ENCODE peak calls at places on chromosome 22, in four cellular contexts. One of them, this sample, is unnamed.

GRCh38 chr22:44424867-44425351 is 73.1 kb downstream of the RTL6 start:
- DNase-seq in dorsolateral prefrontal cortex: no peak
- DNase-seq in fibroblast of lung: no peak
- DNase-seq in prostate gland: no peak
- DNase-seq in this sample: no peak

GRCh38 chr22:49365910-49366309 is 461.8 kb downstream of the BRD1 start:
- DNase-seq in dorsolateral prefrontal cortex: no peak
- DNase-seq in fibroblast of lung: no peak
- DNase-seq in prostate gland: no peak
- DNase-seq in this sample: no peak

GRCh38 chr22:20019661-20020532 is 1.0 kb upstream of the TANGO2 start:
- DNase-seq in dorsolateral prefrontal cortex: no peak
- DNase-seq in fibroblast of lung: no peak
- DNase-seq in prostate gland: no peak
- DNase-seq in this sample: no peak

GRCh38 chr22:34798605-34799004 is 267.4 kb upstream of the ISX start:
- DNase-seq in dorsolateral prefrontal cortex: no peak
- DNase-seq in fibroblast of lung: peak
- DNase-seq in prostate gland: no peak
- DNase-seq in this sample: no peak

GRCh38 chr22:19958083-19959042 is 16.7 kb upstream of the TXNRD2 start:
- DNase-seq in dorsolateral prefrontal cortex: no peak
- DNase-seq in fibroblast of lung: peak
- DNase-seq in prostate gland: no peak
- DNase-seq in this sample: peak

GRCh38 chr22:29994027-29994715 is 86.1 kb upstream of the HORMAD2 start:
- DNase-seq in dorsolateral prefrontal cortex: no peak
- DNase-seq in fibroblast of lung: peak
- DNase-seq in prostate gland: no peak
- DNase-seq in this sample: peak

GRCh38 chr22:26558246-26558895 is 31.6 kb downstream of the TPST2 start:
- DNase-seq in dorsolateral prefrontal cortex: no peak
- DNase-seq in fibroblast of lung: peak
- DNase-seq in prostate gland: no peak
- DNase-seq in this sample: peak

GRCh38 chr22:48953830-48954229 is 873.8 kb downstream of the BRD1 start:
- DNase-seq in dorsolateral prefrontal cortex: no peak
- DNase-seq in fibroblast of lung: no peak
- DNase-seq in prostate gland: peak
- DNase-seq in this sample: no peak

GRCh38 chr22:28268845-28269244 is 349.8 kb upstream of the PITPNB start:
- DNase-seq in dorsolateral prefrontal cortex: no peak
- DNase-seq in fibroblast of lung: no peak
- DNase-seq in prostate gland: peak
- DNase-seq in this sample: no peak

GRCh38 chr22:38850399-38850798 is 6.6 kb upstream of the NPTXR start:
- DNase-seq in dorsolateral prefrontal cortex: no peak
- DNase-seq in fibroblast of lung: no peak
- DNase-seq in prostate gland: no peak
- DNase-seq in this sample: no peak

GRCh38 chr22:38849816-38850215 is 6.0 kb upstream of the NPTXR start:
- DNase-seq in dorsolateral prefrontal cortex: no peak
- DNase-seq in fibroblast of lung: no peak
- DNase-seq in prostate gland: no peak
- DNase-seq in this sample: no peak

GRCh38 chr22:38850941-38851849 is 7.4 kb upstream of the NPTXR start:
- DNase-seq in dorsolateral prefrontal cortex: no peak
- DNase-seq in fibroblast of lung: peak
- DNase-seq in prostate gland: no peak
- DNase-seq in this sample: peak

GRCh38 chr22:38852522-38852921 is 8.7 kb upstream of the NPTXR start:
- DNase-seq in dorsolateral prefrontal cortex: no peak
- DNase-seq in fibroblast of lung: no peak
- DNase-seq in prostate gland: no peak
- DNase-seq in this sample: no peak

DNA sequence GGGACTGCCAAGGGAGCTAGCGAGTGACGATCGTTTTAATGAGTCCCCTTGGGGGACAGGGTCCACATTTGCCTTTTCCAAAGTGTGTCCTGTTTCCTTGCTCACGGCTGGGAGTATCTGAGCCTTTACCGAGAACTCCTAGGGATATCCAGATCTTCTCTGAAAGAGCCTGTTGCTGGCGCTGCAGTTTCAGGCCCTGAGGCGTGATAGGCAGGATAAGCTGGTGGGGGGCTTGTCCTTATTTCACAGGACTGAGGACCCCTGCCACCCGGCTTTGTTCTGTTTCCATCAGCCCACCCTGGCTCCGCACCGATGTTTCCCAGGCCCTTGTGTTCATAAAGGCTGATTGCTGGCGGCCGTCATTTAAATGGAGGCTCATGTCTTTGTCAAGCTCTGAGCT is 9.3 kb upstream of the NPTXR start:
- DNase-seq in dorsolateral prefrontal cortex: no peak
- DNase-seq in fibroblast of lung: no peak
- DNase-seq in prostate gland: no peak
- DNase-seq in this sample: no peak
- H3K27ac ChIP-seq in dorsolateral prefrontal cortex: no peak
- H3K27ac ChIP-seq in fibroblast of lung: no peak
- H3K27ac ChIP-seq in prostate gland: no peak
- H3K27ac ChIP-seq in this sample: no peak

GRCh38 chr22:47146391-47146790 is 383.9 kb downstream of the TBC1D22A start:
- DNase-seq in dorsolateral prefrontal cortex: no peak
- DNase-seq in fibroblast of lung: no peak
- DNase-seq in prostate gland: no peak
- DNase-seq in this sample: no peak
- H3K27ac ChIP-seq in dorsolateral prefrontal cortex: no peak
- H3K27ac ChIP-seq in fibroblast of lung: no peak
- H3K27ac ChIP-seq in prostate gland: no peak
- H3K27ac ChIP-seq in this sample: no peak

GRCh38 chr22:47929646-47930185 is 1167.3 kb downstream of the TBC1D22A start:
- DNase-seq in dorsolateral prefrontal cortex: no peak
- DNase-seq in fibroblast of lung: no peak
- DNase-seq in prostate gland: no peak
- DNase-seq in this sample: no peak
- H3K27ac ChIP-seq in dorsolateral prefrontal cortex: no peak
- H3K27ac ChIP-seq in fibroblast of lung: no peak
- H3K27ac ChIP-seq in prostate gland: no peak
- H3K27ac ChIP-seq in this sample: no peak

GRCh38 chr22:37525073-37525745 is 6.0 kb upstream of the CARD10 start:
- DNase-seq in dorsolateral prefrontal cortex: no peak
- DNase-seq in fibroblast of lung: peak
- DNase-seq in prostate gland: no peak
- DNase-seq in this sample: peak
- H3K27ac ChIP-seq in dorsolateral prefrontal cortex: no peak
- H3K27ac ChIP-seq in fibroblast of lung: peak
- H3K27ac ChIP-seq in prostate gland: no peak
- H3K27ac ChIP-seq in this sample: peak